ENCODE peak calls at places on chromosomes 16 and 17, in ten cellular contexts. One of them, this sample, is unnamed.

GRCh38 chr17:21595086-21595485 is 97.2 kb upstream of the KCNJ18 start:
- DNase-seq in activated gamma-delta T cell treated with Interleukin-2 at 50 U/mL for 16 hours: no peak
- DNase-seq in smooth muscle cell of the brain vasculature: no peak
- DNase-seq in GF-D8: no peak
- DNase-seq in activated CD4-positive, alpha-beta memory T cell treated with anti-CD3 and anti-CD28 coated beads for 36 hours: no peak
- DNase-seq in psoas muscle: no peak
- DNase-seq in NCI-H2171: no peak
- DNase-seq in activated naive CD4-positive, alpha-beta T cell: no peak
- DNase-seq in activated CD4-positive, alpha-beta T cell treated with anti-CD3 and anti-CD28 coated beads for 24 hours: no peak
- DNase-seq in NCI-H524: no peak
- DNase-seq in this sample: no peak

GRCh38 chr17:33145941-33146340 is 147.2 kb downstream of the ASIC2 start:
- DNase-seq in activated gamma-delta T cell treated with Interleukin-2 at 50 U/mL for 16 hours: no peak
- DNase-seq in smooth muscle cell of the brain vasculature: no peak
- DNase-seq in GF-D8: no peak
- DNase-seq in activated CD4-positive, alpha-beta memory T cell treated with anti-CD3 and anti-CD28 coated beads for 36 hours: no peak
- DNase-seq in psoas muscle: no peak
- DNase-seq in NCI-H2171: no peak
- DNase-seq in activated naive CD4-positive, alpha-beta T cell: no peak
- DNase-seq in activated CD4-positive, alpha-beta T cell treated with anti-CD3 and anti-CD28 coated beads for 24 hours: no peak
- DNase-seq in NCI-H524: no peak
- DNase-seq in this sample: no peak

GRCh38 chr17:79777166-79777843 is 643 bp upstream of the CBX2 start:
- DNase-seq in activated gamma-delta T cell treated with Interleukin-2 at 50 U/mL for 16 hours: no peak
- DNase-seq in smooth muscle cell of the brain vasculature: no peak
- DNase-seq in GF-D8: no peak
- DNase-seq in activated CD4-positive, alpha-beta memory T cell treated with anti-CD3 and anti-CD28 coated beads for 36 hours: peak
- DNase-seq in psoas muscle: peak
- DNase-seq in NCI-H2171: peak
- DNase-seq in activated naive CD4-positive, alpha-beta T cell: no peak
- DNase-seq in activated CD4-positive, alpha-beta T cell treated with anti-CD3 and anti-CD28 coated beads for 24 hours: no peak
- DNase-seq in NCI-H524: peak
- DNase-seq in this sample: peak

GRCh38 chr17:78541488-78542237 is 35.5 kb downstream of the DNAH17 start:
- DNase-seq in activated gamma-delta T cell treated with Interleukin-2 at 50 U/mL for 16 hours: no peak
- DNase-seq in smooth muscle cell of the brain vasculature: no peak
- DNase-seq in GF-D8: no peak
- DNase-seq in activated CD4-positive, alpha-beta memory T cell treated with anti-CD3 and anti-CD28 coated beads for 36 hours: no peak
- DNase-seq in psoas muscle: no peak
- DNase-seq in NCI-H2171: no peak
- DNase-seq in activated naive CD4-positive, alpha-beta T cell: no peak
- DNase-seq in activated CD4-positive, alpha-beta T cell treated with anti-CD3 and anti-CD28 coated beads for 24 hours: no peak
- DNase-seq in NCI-H524: no peak
- DNase-seq in this sample: peak

GRCh38 chr16:7381671-7382070 is 49.0 kb downstream of the RBFOX1 start:
- DNase-seq in activated gamma-delta T cell treated with Interleukin-2 at 50 U/mL for 16 hours: no peak
- DNase-seq in smooth muscle cell of the brain vasculature: no peak
- DNase-seq in GF-D8: no peak
- DNase-seq in activated CD4-positive, alpha-beta memory T cell treated with anti-CD3 and anti-CD28 coated beads for 36 hours: no peak
- DNase-seq in psoas muscle: no peak
- DNase-seq in NCI-H2171: no peak
- DNase-seq in activated naive CD4-positive, alpha-beta T cell: no peak
- DNase-seq in activated CD4-positive, alpha-beta T cell treated with anti-CD3 and anti-CD28 coated beads for 24 hours: no peak
- DNase-seq in NCI-H524: no peak
- DNase-seq in this sample: no peak

GRCh38 chr16:55832788-55833583 is at the start of gene CES1:
- DNase-seq in activated gamma-delta T cell treated with Interleukin-2 at 50 U/mL for 16 hours: no peak
- DNase-seq in smooth muscle cell of the brain vasculature: no peak
- DNase-seq in GF-D8: no peak
- DNase-seq in activated CD4-positive, alpha-beta memory T cell treated with anti-CD3 and anti-CD28 coated beads for 36 hours: no peak
- DNase-seq in psoas muscle: peak
- DNase-seq in NCI-H2171: no peak
- DNase-seq in activated naive CD4-positive, alpha-beta T cell: no peak
- DNase-seq in activated CD4-positive, alpha-beta T cell treated with anti-CD3 and anti-CD28 coated beads for 24 hours: no peak
- DNase-seq in NCI-H524: no peak
- DNase-seq in this sample: peak

GRCh38 chr16:55406651-55407050 is 72.3 kb upstream of the MMP2 start:
- DNase-seq in activated gamma-delta T cell treated with Interleukin-2 at 50 U/mL for 16 hours: no peak
- DNase-seq in smooth muscle cell of the brain vasculature: no peak
- DNase-seq in GF-D8: no peak
- DNase-seq in activated CD4-positive, alpha-beta memory T cell treated with anti-CD3 and anti-CD28 coated beads for 36 hours: no peak
- DNase-seq in psoas muscle: no peak
- DNase-seq in NCI-H2171: no peak
- DNase-seq in activated naive CD4-positive, alpha-beta T cell: no peak
- DNase-seq in activated CD4-positive, alpha-beta T cell treated with anti-CD3 and anti-CD28 coated beads for 24 hours: no peak
- DNase-seq in NCI-H524: no peak
- DNase-seq in this sample: no peak

GRCh38 chr17:74446551-74447500 is 14.9 kb downstream of the GPRC5C start:
- DNase-seq in activated gamma-delta T cell treated with Interleukin-2 at 50 U/mL for 16 hours: no peak
- DNase-seq in smooth muscle cell of the brain vasculature: no peak
- DNase-seq in GF-D8: no peak
- DNase-seq in activated CD4-positive, alpha-beta memory T cell treated with anti-CD3 and anti-CD28 coated beads for 36 hours: peak
- DNase-seq in psoas muscle: peak
- DNase-seq in NCI-H2171: no peak
- DNase-seq in activated naive CD4-positive, alpha-beta T cell: no peak
- DNase-seq in activated CD4-positive, alpha-beta T cell treated with anti-CD3 and anti-CD28 coated beads for 24 hours: no peak
- DNase-seq in NCI-H524: no peak
- DNase-seq in this sample: peak

GRCh38 chr17:57441270-57441600 is 184.9 kb downstream of the MSI2 start:
- DNase-seq in activated gamma-delta T cell treated with Interleukin-2 at 50 U/mL for 16 hours: no peak
- DNase-seq in smooth muscle cell of the brain vasculature: no peak
- DNase-seq in GF-D8: no peak
- DNase-seq in activated CD4-positive, alpha-beta memory T cell treated with anti-CD3 and anti-CD28 coated beads for 36 hours: no peak
- DNase-seq in psoas muscle: no peak
- DNase-seq in NCI-H2171: no peak
- DNase-seq in activated naive CD4-positive, alpha-beta T cell: no peak
- DNase-seq in activated CD4-positive, alpha-beta T cell treated with anti-CD3 and anti-CD28 coated beads for 24 hours: no peak
- DNase-seq in NCI-H524: no peak
- DNase-seq in this sample: no peak

GRCh38 chr17:1188812-1189211 is 9.0 kb upstream of the ABR start:
- DNase-seq in activated gamma-delta T cell treated with Interleukin-2 at 50 U/mL for 16 hours: no peak
- DNase-seq in smooth muscle cell of the brain vasculature: no peak
- DNase-seq in GF-D8: no peak
- DNase-seq in activated CD4-positive, alpha-beta memory T cell treated with anti-CD3 and anti-CD28 coated beads for 36 hours: no peak
- DNase-seq in psoas muscle: peak
- DNase-seq in NCI-H2171: no peak
- DNase-seq in activated naive CD4-positive, alpha-beta T cell: no peak
- DNase-seq in activated CD4-positive, alpha-beta T cell treated with anti-CD3 and anti-CD28 coated beads for 24 hours: no peak
- DNase-seq in NCI-H524: no peak
- DNase-seq in this sample: peak

GRCh38 chr16:1102921-1103648 is 7.0 kb upstream of the C1QTNF8 start:
- DNase-seq in activated gamma-delta T cell treated with Interleukin-2 at 50 U/mL for 16 hours: peak
- DNase-seq in smooth muscle cell of the brain vasculature: no peak
- DNase-seq in GF-D8: no peak
- DNase-seq in activated CD4-positive, alpha-beta memory T cell treated with anti-CD3 and anti-CD28 coated beads for 36 hours: peak
- DNase-seq in psoas muscle: peak
- DNase-seq in NCI-H2171: peak
- DNase-seq in activated naive CD4-positive, alpha-beta T cell: peak
- DNase-seq in activated CD4-positive, alpha-beta T cell treated with anti-CD3 and anti-CD28 coated beads for 24 hours: peak
- DNase-seq in NCI-H524: peak
- DNase-seq in this sample: peak

GRCh38 chr16:35909351-35909954 is 2450.0 kb downstream of the TP53TG3F start:
- DNase-seq in activated gamma-delta T cell treated with Interleukin-2 at 50 U/mL for 16 hours: no peak
- DNase-seq in smooth muscle cell of the brain vasculature: no peak
- DNase-seq in GF-D8: no peak
- DNase-seq in activated CD4-positive, alpha-beta memory T cell treated with anti-CD3 and anti-CD28 coated beads for 36 hours: no peak
- DNase-seq in psoas muscle: no peak
- DNase-seq in NCI-H2171: no peak
- DNase-seq in activated naive CD4-positive, alpha-beta T cell: no peak
- DNase-seq in activated CD4-positive, alpha-beta T cell treated with anti-CD3 and anti-CD28 coated beads for 24 hours: no peak
- DNase-seq in NCI-H524: no peak
- DNase-seq in this sample: no peak

GRCh38 chr17:73412914-73413313 is 101.1 kb upstream of the CDC42EP4 start:
- DNase-seq in activated gamma-delta T cell treated with Interleukin-2 at 50 U/mL for 16 hours: no peak
- DNase-seq in smooth muscle cell of the brain vasculature: no peak
- DNase-seq in GF-D8: no peak
- DNase-seq in activated CD4-positive, alpha-beta memory T cell treated with anti-CD3 and anti-CD28 coated beads for 36 hours: no peak
- DNase-seq in psoas muscle: no peak
- DNase-seq in NCI-H2171: peak
- DNase-seq in activated naive CD4-positive, alpha-beta T cell: no peak
- DNase-seq in activated CD4-positive, alpha-beta T cell treated with anti-CD3 and anti-CD28 coated beads for 24 hours: no peak
- DNase-seq in NCI-H524: no peak
- DNase-seq in this sample: no peak

GRCh38 chr17:18224428-18225120 is 861 bp upstream of the LLGL1 start:
- DNase-seq in activated gamma-delta T cell treated with Interleukin-2 at 50 U/mL for 16 hours: no peak
- DNase-seq in smooth muscle cell of the brain vasculature: no peak
- DNase-seq in GF-D8: no peak
- DNase-seq in activated CD4-positive, alpha-beta memory T cell treated with anti-CD3 and anti-CD28 coated beads for 36 hours: no peak
- DNase-seq in psoas muscle: no peak
- DNase-seq in NCI-H2171: no peak
- DNase-seq in activated naive CD4-positive, alpha-beta T cell: no peak
- DNase-seq in activated CD4-positive, alpha-beta T cell treated with anti-CD3 and anti-CD28 coated beads for 24 hours: no peak
- DNase-seq in NCI-H524: no peak
- DNase-seq in this sample: no peak

GRCh38 chr17:14133104-14133503 is 63.8 kb downstream of the COX10 start:
- DNase-seq in activated gamma-delta T cell treated with Interleukin-2 at 50 U/mL for 16 hours: no peak
- DNase-seq in smooth muscle cell of the brain vasculature: no peak
- DNase-seq in GF-D8: no peak
- DNase-seq in activated CD4-positive, alpha-beta memory T cell treated with anti-CD3 and anti-CD28 coated beads for 36 hours: no peak
- DNase-seq in psoas muscle: no peak
- DNase-seq in NCI-H2171: no peak
- DNase-seq in activated naive CD4-positive, alpha-beta T cell: no peak
- DNase-seq in activated CD4-positive, alpha-beta T cell treated with anti-CD3 and anti-CD28 coated beads for 24 hours: no peak
- DNase-seq in NCI-H524: no peak
- DNase-seq in this sample: no peak

GRCh38 chr16:716250-716607 is 1.3 kb downstream of the METRN start:
- DNase-seq in activated gamma-delta T cell treated with Interleukin-2 at 50 U/mL for 16 hours: no peak
- DNase-seq in smooth muscle cell of the brain vasculature: no peak
- DNase-seq in GF-D8: no peak
- DNase-seq in activated CD4-positive, alpha-beta memory T cell treated with anti-CD3 and anti-CD28 coated beads for 36 hours: no peak
- DNase-seq in psoas muscle: no peak
- DNase-seq in NCI-H2171: no peak
- DNase-seq in activated naive CD4-positive, alpha-beta T cell: no peak
- DNase-seq in activated CD4-positive, alpha-beta T cell treated with anti-CD3 and anti-CD28 coated beads for 24 hours: no peak
- DNase-seq in NCI-H524: no peak
- DNase-seq in this sample: peak

GRCh38 chr16:88700636-88701482 is 5.3 kb downstream of the RNF166 start:
- DNase-seq in activated gamma-delta T cell treated with Interleukin-2 at 50 U/mL for 16 hours: peak
- DNase-seq in smooth muscle cell of the brain vasculature: peak
- DNase-seq in GF-D8: peak
- DNase-seq in activated CD4-positive, alpha-beta memory T cell treated with anti-CD3 and anti-CD28 coated beads for 36 hours: peak
- DNase-seq in psoas muscle: peak
- DNase-seq in NCI-H2171: no peak
- DNase-seq in activated naive CD4-positive, alpha-beta T cell: peak
- DNase-seq in activated CD4-positive, alpha-beta T cell treated with anti-CD3 and anti-CD28 coated beads for 24 hours: peak
- DNase-seq in NCI-H524: no peak
- DNase-seq in this sample: peak

GRCh38 chr17:56064506-56064905 is 88.8 kb upstream of the ANKFN1 start:
- DNase-seq in activated gamma-delta T cell treated with Interleukin-2 at 50 U/mL for 16 hours: no peak
- DNase-seq in smooth muscle cell of the brain vasculature: no peak
- DNase-seq in GF-D8: no peak
- DNase-seq in activated CD4-positive, alpha-beta memory T cell treated with anti-CD3 and anti-CD28 coated beads for 36 hours: no peak
- DNase-seq in psoas muscle: no peak
- DNase-seq in NCI-H2171: peak
- DNase-seq in activated naive CD4-positive, alpha-beta T cell: no peak
- DNase-seq in activated CD4-positive, alpha-beta T cell treated with anti-CD3 and anti-CD28 coated beads for 24 hours: no peak
- DNase-seq in NCI-H524: peak
- DNase-seq in this sample: no peak

GRCh38 chr17:75473246-75473645 is 16.8 kb downstream of the TMEM94 start:
- DNase-seq in activated gamma-delta T cell treated with Interleukin-2 at 50 U/mL for 16 hours: no peak
- DNase-seq in smooth muscle cell of the brain vasculature: no peak
- DNase-seq in GF-D8: no peak
- DNase-seq in activated CD4-positive, alpha-beta memory T cell treated with anti-CD3 and anti-CD28 coated beads for 36 hours: no peak
- DNase-seq in psoas muscle: no peak
- DNase-seq in NCI-H2171: no peak
- DNase-seq in activated naive CD4-positive, alpha-beta T cell: no peak
- DNase-seq in activated CD4-positive, alpha-beta T cell treated with anti-CD3 and anti-CD28 coated beads for 24 hours: no peak
- DNase-seq in NCI-H524: no peak
- DNase-seq in this sample: no peak

GRCh38 chr17:81241203-81241602 is 2.1 kb downstream of the NDUFAF8 start:
- DNase-seq in activated gamma-delta T cell treated with Interleukin-2 at 50 U/mL for 16 hours: no peak
- DNase-seq in smooth muscle cell of the brain vasculature: no peak
- DNase-seq in GF-D8: no peak
- DNase-seq in activated CD4-positive, alpha-beta memory T cell treated with anti-CD3 and anti-CD28 coated beads for 36 hours: no peak
- DNase-seq in psoas muscle: no peak
- DNase-seq in NCI-H2171: no peak
- DNase-seq in activated naive CD4-positive, alpha-beta T cell: no peak
- DNase-seq in activated CD4-positive, alpha-beta T cell treated with anti-CD3 and anti-CD28 coated beads for 24 hours: no peak
- DNase-seq in NCI-H524: no peak
- DNase-seq in this sample: no peak

GRCh38 chr16:20041924-20042596 is 31.6 kb downstream of the GPR139 start:
- DNase-seq in activated gamma-delta T cell treated with Interleukin-2 at 50 U/mL for 16 hours: no peak
- DNase-seq in smooth muscle cell of the brain vasculature: no peak
- DNase-seq in GF-D8: no peak
- DNase-seq in activated CD4-positive, alpha-beta memory T cell treated with anti-CD3 and anti-CD28 coated beads for 36 hours: no peak
- DNase-seq in psoas muscle: no peak
- DNase-seq in NCI-H2171: no peak
- DNase-seq in activated naive CD4-positive, alpha-beta T cell: no peak
- DNase-seq in activated CD4-positive, alpha-beta T cell treated with anti-CD3 and anti-CD28 coated beads for 24 hours: no peak
- DNase-seq in NCI-H524: no peak
- DNase-seq in this sample: no peak

GRCh38 chr16:71360378-71360777 is 1.9 kb downstream of the CALB2 start:
- DNase-seq in activated gamma-delta T cell treated with Interleukin-2 at 50 U/mL for 16 hours: no peak
- DNase-seq in smooth muscle cell of the brain vasculature: no peak
- DNase-seq in GF-D8: no peak
- DNase-seq in activated CD4-positive, alpha-beta memory T cell treated with anti-CD3 and anti-CD28 coated beads for 36 hours: no peak
- DNase-seq in psoas muscle: no peak
- DNase-seq in NCI-H2171: no peak
- DNase-seq in activated naive CD4-positive, alpha-beta T cell: no peak
- DNase-seq in activated CD4-positive, alpha-beta T cell treated with anti-CD3 and anti-CD28 coated beads for 24 hours: no peak
- DNase-seq in NCI-H524: no peak
- DNase-seq in this sample: no peak

GRCh38 chr17:68777856-68778694 is 176.9 kb upstream of the FAM20A start:
- DNase-seq in activated gamma-delta T cell treated with Interleukin-2 at 50 U/mL for 16 hours: no peak
- DNase-seq in smooth muscle cell of the brain vasculature: no peak
- DNase-seq in GF-D8: no peak
- DNase-seq in activated CD4-positive, alpha-beta memory T cell treated with anti-CD3 and anti-CD28 coated beads for 36 hours: no peak
- DNase-seq in psoas muscle: no peak
- DNase-seq in NCI-H2171: peak
- DNase-seq in activated naive CD4-positive, alpha-beta T cell: no peak
- DNase-seq in activated CD4-positive, alpha-beta T cell treated with anti-CD3 and anti-CD28 coated beads for 24 hours: no peak
- DNase-seq in NCI-H524: no peak
- DNase-seq in this sample: no peak

GRCh38 chr17:13346996-13347762 is 254.6 kb downstream of the HS3ST3A1 start:
- DNase-seq in activated gamma-delta T cell treated with Interleukin-2 at 50 U/mL for 16 hours: no peak
- DNase-seq in smooth muscle cell of the brain vasculature: no peak
- DNase-seq in GF-D8: no peak
- DNase-seq in activated CD4-positive, alpha-beta memory T cell treated with anti-CD3 and anti-CD28 coated beads for 36 hours: peak
- DNase-seq in psoas muscle: no peak
- DNase-seq in NCI-H2171: no peak
- DNase-seq in activated naive CD4-positive, alpha-beta T cell: no peak
- DNase-seq in activated CD4-positive, alpha-beta T cell treated with anti-CD3 and anti-CD28 coated beads for 24 hours: no peak
- DNase-seq in NCI-H524: no peak
- DNase-seq in this sample: no peak

GRCh38 chr16:56286819-56287218 is 95.5 kb downstream of the GNAO1 start:
- DNase-seq in activated gamma-delta T cell treated with Interleukin-2 at 50 U/mL for 16 hours: no peak
- DNase-seq in smooth muscle cell of the brain vasculature: no peak
- DNase-seq in GF-D8: no peak
- DNase-seq in activated CD4-positive, alpha-beta memory T cell treated with anti-CD3 and anti-CD28 coated beads for 36 hours: no peak
- DNase-seq in psoas muscle: no peak
- DNase-seq in NCI-H2171: no peak
- DNase-seq in activated naive CD4-positive, alpha-beta T cell: no peak
- DNase-seq in activated CD4-positive, alpha-beta T cell treated with anti-CD3 and anti-CD28 coated beads for 24 hours: no peak
- DNase-seq in NCI-H524: no peak
- DNase-seq in this sample: peak

This sample was measured in upper lobe of left lung.